ENCODE peak calls at places on chromosomes 16 and 17, in five cellular contexts. T is A549, I is pancreas, Q is cardiac muscle cell, A is IMR-90. F is an unnamed sample.

GRCh38 chr16:53664724-53665345 is 38.8 kb downstream of the RPGRIP1L start:
- DNase-seq in A (peak; percentile 84), T (no peak), Q (peak; percentile 91), I (no peak), F (no peak)

GRCh38 chr17:4968166-4968915 is 724 bp upstream of the SPAG7 start:
- DNase-seq in Q (peak; percentile 38), T (peak; percentile 38), I (no peak), A (no peak), F (no peak)

GRCh38 chr17:74360993-74361612 is 565 bp downstream of the BTBD17 start:
- DNase-seq in I (no peak), Q (no peak), A (peak; percentile 6), T (no peak), F (no peak)

GRCh38 chr16:56343661-56344517 is 81.5 kb downstream of the AMFR start:
- DNase-seq in Q (no peak), I (no peak), T (no peak), A (no peak), F (no peak)

GRCh38 chr16:49546735-49547134 is 173.1 kb downstream of the C16orf78 start:
- DNase-seq in Q (no peak), I (no peak), T (no peak), A (no peak), F (no peak)

GRCh38 chr17:410674-411401 is 58.2 kb upstream of the RPH3AL start:
- DNase-seq in I (no peak), A (peak; percentile 12), T (no peak), Q (peak; percentile 9), F (no peak)

GRCh38 chr17:57226793-57227192 is 29.5 kb upstream of the MSI2 start:
- DNase-seq in T (no peak), I (no peak), Q (no peak), A (no peak), F (no peak)

GRCh38 chr17:14494161-14494560 is 193.3 kb downstream of the HS3ST3B1 start:
- DNase-seq in I (no peak), Q (no peak), A (no peak), T (no peak), F (no peak)

GRCh38 chr17:59756236-59756818 is 48.9 kb downstream of the VMP1 start:
- DNase-seq in T (peak; percentile 69), I (no peak), A (peak; percentile 74), Q (peak; percentile 81), F (no peak)

GRCh38 chr17:49204521-49204920 is 5.9 kb downstream of the GNGT2 start:
- DNase-seq in A (peak; percentile 28), I (no peak), Q (no peak), T (no peak), F (no peak)

GRCh38 chr17:72614871-72615626 is 477.4 kb downstream of the SLC39A11 start:
- DNase-seq in T (peak; percentile 81), I (peak; percentile 69), A (peak; percentile 74), Q (peak; percentile 60), F (no peak)

GRCh38 chr17:81907219-81908145 is 3.7 kb downstream of the PCYT2 start:
- DNase-seq in T (no peak), I (no peak), A (no peak), Q (no peak), F (no peak)

GRCh38 chr16:78761427-78761826 is 662.0 kb downstream of the WWOX start:
- DNase-seq in I (no peak), T (no peak), Q (no peak), A (no peak), F (no peak)

GRCh38 chr17:81941484-81942166 is 4.5 kb upstream of the PYCR1 start:
- DNase-seq in A (no peak), Q (no peak), I (no peak), T (no peak), F (no peak)

GRCh38 chr16:88347656-88348376 is 34.9 kb upstream of the ZNF469 start:
- DNase-seq in T (no peak), A (no peak), I (no peak), Q (no peak), F (peak; percentile 34)

GRCh38 chr17:57534863-57535651 is 210.0 kb downstream of the CCDC182 start:
- DNase-seq in A (no peak), I (no peak), Q (peak; percentile 35), T (no peak), F (no peak)

DNA sequence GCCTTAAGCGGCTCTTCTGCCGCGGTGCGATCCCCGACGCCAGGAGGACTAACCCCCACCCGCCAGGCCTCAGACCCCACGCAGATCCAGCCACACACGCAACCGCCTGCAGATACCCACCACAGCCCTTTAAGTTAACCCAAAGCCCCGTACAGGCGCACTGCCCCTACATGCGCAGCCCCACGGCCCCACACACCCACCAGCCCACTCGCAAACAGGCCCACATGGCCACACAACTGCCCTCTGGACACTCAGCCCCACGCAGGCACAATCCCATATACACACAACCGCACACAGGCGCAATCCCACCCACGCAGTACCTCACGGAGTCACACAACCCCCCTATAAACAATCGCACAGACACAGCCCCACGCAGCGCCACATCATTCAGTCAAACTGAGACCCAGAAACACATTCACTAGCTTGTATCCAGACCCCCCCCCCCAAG is 41.7 kb downstream of the RAI1 start:
- DNase-seq in T (no peak), A (no peak), I (no peak), Q (no peak), F (no peak)
- H3K4me3 ChIP-seq in T (no peak overlapping the region), A (peak overlapping the region; percentile 48), I (peak overlapping the region; percentile 12), Q (peak overlapping the region; percentile 90), F (no peak overlapping the region)

GRCh38 chr16:70694088-70694487 is 8.2 kb upstream of the MTSS2 start:
- DNase-seq in T (peak; percentile 95), I (no peak), A (peak; percentile 78), Q (peak; percentile 84), F (no peak)
- H3K4me1 ChIP-seq in T (peaks cover 88% of the 10 kb centered on the region), I (no peaks in the 10 kb centered on the region), A (peaks cover 50% of the 10 kb centered on the region), Q (peaks cover 89% of the 10 kb centered on the region), F (peaks cover 80% of the 10 kb centered on the region)

GRCh38 chr17:2745317-2746037 is 4.0 kb downstream of the CCDC92B start:
- DNase-seq in Q (no peak), I (no peak), T (no peak), A (no peak), F (no peak)

GRCh38 chr17:2749058-2749783 is at the start of gene CCDC92B:
- DNase-seq in A (no peak), T (no peak), I (no peak), Q (no peak), F (no peak)

GRCh38 chr17:2750721-2751120 is 1.3 kb upstream of the CCDC92B start:
- DNase-seq in T (no peak), Q (no peak), I (no peak), A (no peak), F (no peak)

GRCh38 chr17:2751482-2751881 is 2.0 kb upstream of the CCDC92B start:
- DNase-seq in Q (no peak), I (no peak), T (no peak), A (no peak), F (no peak)

DNA sequence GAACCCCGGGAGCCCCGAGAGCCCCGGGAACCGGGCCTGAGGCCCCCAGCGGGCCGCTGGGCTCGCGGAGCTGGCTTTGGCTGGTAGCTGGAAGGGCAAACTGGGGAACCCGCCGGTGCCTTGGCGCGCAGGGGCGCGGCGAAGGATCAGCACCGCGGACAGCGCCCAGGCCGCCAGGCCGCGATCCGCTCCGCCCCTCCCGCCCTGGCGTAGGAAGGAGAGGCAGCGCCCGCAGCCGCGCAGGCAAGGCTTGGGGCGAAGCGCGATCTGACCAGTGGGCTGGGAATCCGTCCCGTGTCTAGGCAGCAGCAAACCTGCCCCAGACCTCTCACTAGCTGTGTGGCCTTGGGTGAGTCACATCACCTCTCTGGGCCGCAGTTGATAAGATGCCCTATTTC is 331 bp upstream of the CCDC92B start:
- DNase-seq in T (peak; percentile 83), A (peak; percentile 57), Q (peak; percentile 81), I (peak; percentile 67), F (peak; percentile 67)
- H3K4me3 ChIP-seq in T (peak overlapping the region; percentile 51), A (no peak overlapping the region), Q (peak overlapping the region; percentile 59), I (peak overlapping the region; percentile 44), F (no peak overlapping the region)

GRCh38 chr17:36592316-36592710 is 634 bp downstream of the DHRS11 start:
- DNase-seq in T (peak; percentile 49), A (no peak), Q (peak; percentile 15), I (peak; percentile 23), F (peak; percentile 43)
- H3K4me1 ChIP-seq in T (peaks cover 16% of the 10 kb centered on the region), A (peaks cover 5% of the 10 kb centered on the region), Q (peaks cover 11% of the 10 kb centered on the region), I (peaks cover 11% of the 10 kb centered on the region), F (peaks cover 20% of the 10 kb centered on the region)

DNA sequence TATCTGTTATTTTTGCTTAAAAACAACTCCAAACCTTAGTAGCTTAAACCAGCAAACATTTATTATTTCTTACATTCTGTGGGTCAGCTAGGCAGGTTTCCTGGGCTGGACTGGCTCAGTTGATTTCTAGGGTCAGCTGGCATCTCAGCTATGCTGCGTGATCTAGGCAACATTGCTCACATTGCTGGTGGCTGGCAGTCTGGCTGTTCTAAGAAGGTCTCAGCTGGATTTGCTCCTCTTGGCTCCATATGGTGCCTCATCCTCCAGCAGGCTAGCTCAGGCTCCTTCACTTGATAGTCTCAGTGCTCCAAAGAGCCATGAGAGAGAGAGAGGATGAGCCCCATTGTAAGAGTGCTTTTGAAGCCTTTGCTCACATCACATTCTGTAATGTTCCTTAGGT is 470.6 kb upstream of the CDH5 start:
- DNase-seq in T (no peak), Q (no peak), I (no peak), A (no peak), F (no peak)
- H3K4me3 ChIP-seq in T (no peak overlapping the region), Q (no peak overlapping the region), I (no peak overlapping the region), A (no peak overlapping the region), F (no peak overlapping the region)

DNA sequence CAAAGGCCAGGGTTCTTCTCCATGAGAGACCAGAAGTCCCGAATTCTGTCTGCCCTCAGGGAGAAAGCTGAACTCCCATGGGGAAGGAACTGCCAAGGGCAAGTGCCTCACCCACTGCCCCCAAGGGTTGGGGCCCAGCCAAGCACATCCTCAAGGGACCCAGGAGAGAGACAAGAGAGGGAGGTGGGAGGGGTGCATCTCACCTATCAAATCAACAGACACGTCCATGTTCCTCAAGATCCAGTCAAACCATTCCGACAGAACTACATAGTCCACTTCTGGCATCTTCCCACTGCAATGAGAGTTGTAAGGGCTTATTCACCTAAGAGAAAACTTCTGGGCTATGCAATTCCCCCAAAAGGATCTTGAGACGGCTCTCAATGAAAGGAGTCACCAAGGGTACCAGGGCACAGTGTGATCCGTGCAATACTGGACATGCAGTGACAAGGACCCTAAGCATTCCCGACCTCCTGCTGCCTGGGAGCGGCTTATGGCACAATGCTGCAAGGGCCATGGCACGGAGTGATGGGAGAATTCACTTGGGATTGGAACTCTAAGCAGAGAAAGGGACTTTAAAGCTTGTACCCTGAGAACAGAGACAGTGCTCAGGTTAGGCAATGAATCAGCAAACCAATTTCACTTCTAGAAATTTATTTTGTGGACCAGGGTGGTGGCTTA is 32.2 kb downstream of the TK2 start:
- DNase-seq in Q (no peak), I (no peak), T (no peak), A (no peak), F (no peak)
- H3K4me1 ChIP-seq in Q (no peaks in the 10 kb centered on the region), I (peaks cover 34% of the 10 kb centered on the region), T (peaks cover 50% of the 10 kb centered on the region), A (peaks cover 36% of the 10 kb centered on the region), F (peaks cover 50% of the 10 kb centered on the region)